ENCODE peak calls at places on chromosomes 13 and 19, in four cellular contexts. X, T, K and A are unnamed samples.
A peak's percentile ranks its signal among the peaks of the same experiment; 100 is the strongest.

GRCh38 chr13:48402325-48402962 is 10.5 kb downstream of the LPAR6 start:
- DNase-seq in X (no peak), T (no peak), K (no peak), A (no peak)

GRCh38 chr19:3908266-3909054 is 24.4 kb upstream of the NMRK2 start:
- DNase-seq in T (no peak), K (no peak), X (no peak), A (no peak)

GRCh38 chr19:46202872-46203860 is 26.4 kb upstream of the IGFL1 start:
- DNase-seq in T (no peak), K (no peak), X (no peak), A (no peak)

GRCh38 chr13:23778007-23778687 is 111.1 kb downstream of the MIPEP start:
- DNase-seq in T (no peak), K (no peak), X (peak; percentile 4), A (no peak)

GRCh38 chr13:28497143-28497876 is 2.4 kb upstream of the FLT1 start:
- DNase-seq in T (no peak), X (no peak), K (no peak), A (no peak)

GRCh38 chr19:6318772-6319171 is 14.6 kb downstream of the ACER1 start:
- DNase-seq in X (peak; percentile 41), K (no peak), T (no peak), A (no peak)

GRCh38 chr13:43782686-43783085 is 4.1 kb downstream of the ENOX1 start:
- DNase-seq in T (no peak), X (no peak), K (no peak), A (no peak)

GRCh38 chr13:61084983-61085382 is 330.7 kb downstream of the PCDH20 start:
- DNase-seq in T (no peak), X (peak; percentile 69), K (no peak), A (no peak)

GRCh38 chr13:30708541-30708940 is 26.8 kb upstream of the ALOX5AP start:
- DNase-seq in T (no peak), X (peak; percentile 72), K (no peak), A (no peak)

GRCh38 chr13:110001622-110002275 is 215.4 kb upstream of the IRS2 start:
- DNase-seq in K (no peak), T (no peak), X (peak; percentile 77), A (no peak)

GRCh38 chr19:39126593-39127187 is 1.1 kb downstream of the PAK4 start:
- DNase-seq in X (peak; percentile 38), K (no peak), T (no peak), A (no peak)

GRCh38 chr19:34096020-34096915 is 76.0 kb upstream of the LSM14A start:
- DNase-seq in K (peak; percentile 34), X (peak; percentile 33), T (no peak), A (no peak)

GRCh38 chr19:18414504-18415176 is 4.6 kb upstream of the SSBP4 start:
- DNase-seq in X (no peak), T (peak; percentile 52), K (peak; percentile 57), A (no peak)

GRCh38 chr13:112768795-112769411 is 79.1 kb downstream of the ATP11A start:
- DNase-seq in X (no peak), K (no peak), T (no peak), A (no peak)

GRCh38 chr19:15936173-15936572 is 1.8 kb upstream of the CYP4F11 start:
- DNase-seq in T (no peak), K (no peak), X (no peak), A (no peak)

GRCh38 chr13:31891472-31891871 is 140.1 kb upstream of the FRY start:
- DNase-seq in K (no peak), X (no peak), T (no peak), A (no peak)

GRCh38 chr19:12834976-12835757 is 788 bp upstream of the RTBDN start:
- DNase-seq in T (peak; percentile 30), K (peak; percentile 53), X (no peak), A (no peak)

GRCh38 chr13:43126420-43126819 is 103.0 kb downstream of the DNAJC15 start:
- DNase-seq in K (no peak), T (no peak), X (no peak), A (no peak)

GRCh38 chr19:16104722-16105121 is 7.0 kb upstream of the RAB8A start:
- DNase-seq in T (no peak), K (no peak), X (no peak), A (no peak)

GRCh38 chr19:31126236-31126635 is 223.0 kb downstream of the TSHZ3 start:
- DNase-seq in T (no peak), X (peak; percentile 69), K (no peak), A (no peak)

GRCh38 chr19:30784850-30785459 is 412.8 kb downstream of the ZNF536 start:
- DNase-seq in X (no peak), K (peak; percentile 75), T (peak; percentile 56), A (peak; percentile 31)

GRCh38 chr13:113800576-113800926 is 41.5 kb downstream of the TMEM255B start:
- DNase-seq in K (no peak), T (no peak), X (no peak), A (no peak)

GRCh38 chr13:109146912-109147624 is 517.7 kb downstream of the MYO16 start:
- DNase-seq in T (no peak), K (no peak), X (peak; percentile 96), A (no peak)